ENCODE peak calls at places on chromosomes 6 and 20, in nine cellular contexts. One of them, this sample, is unnamed. For H3K4me1 and H3K27me3, the result is how much of the 10 kb centered on the place peaks cover.

GRCh38 chr6:44052419-44053011 is 74.7 kb downstream of the MRPL14 start:
- DNase-seq in sigmoid colon: peak
- DNase-seq in heart left ventricle: no peak
- DNase-seq in stomach: no peak
- DNase-seq in body of pancreas: no peak
- DNase-seq in suprapubic skin: no peak
- DNase-seq in esophagus muscularis mucosa: no peak
- DNase-seq in IMR-90: peak
- DNase-seq in breast epithelium: no peak
- DNase-seq in this sample: no peak

GRCh38 chr6:161439093-161439492 is 165.2 kb upstream of the AGPAT4 start:
- DNase-seq in IMR-90: peak
- DNase-seq in body of pancreas: peak
- DNase-seq in breast epithelium: peak
- DNase-seq in heart left ventricle: peak
- DNase-seq in sigmoid colon: peak
- DNase-seq in stomach: no peak
- DNase-seq in esophagus muscularis mucosa: no peak
- DNase-seq in suprapubic skin: peak
- DNase-seq in this sample: no peak

GRCh38 chr6:137173501-137173900 is at the start of gene IL22RA2:
- DNase-seq in body of pancreas: no peak
- DNase-seq in esophagus muscularis mucosa: no peak
- DNase-seq in breast epithelium: no peak
- DNase-seq in sigmoid colon: no peak
- DNase-seq in stomach: no peak
- DNase-seq in IMR-90: no peak
- DNase-seq in heart left ventricle: no peak
- DNase-seq in suprapubic skin: no peak
- DNase-seq in this sample: no peak

GRCh38 chr6:42100029-42100901 is 42.2 kb downstream of the C6orf132 start:
- DNase-seq in IMR-90: peak
- DNase-seq in stomach: no peak
- DNase-seq in body of pancreas: no peak
- DNase-seq in heart left ventricle: no peak
- DNase-seq in sigmoid colon: no peak
- DNase-seq in breast epithelium: no peak
- DNase-seq in suprapubic skin: no peak
- DNase-seq in esophagus muscularis mucosa: no peak
- DNase-seq in this sample: no peak

GRCh38 chr6:82842721-82843120 is 222.9 kb downstream of the UBE3D start:
- DNase-seq in breast epithelium: no peak
- DNase-seq in stomach: no peak
- DNase-seq in esophagus muscularis mucosa: no peak
- DNase-seq in IMR-90: peak
- DNase-seq in sigmoid colon: no peak
- DNase-seq in body of pancreas: no peak
- DNase-seq in heart left ventricle: no peak
- DNase-seq in suprapubic skin: no peak
- DNase-seq in this sample: no peak

GRCh38 chr20:15674253-15675145 is 898.7 kb downstream of the KIF16B start:
- DNase-seq in breast epithelium: no peak
- DNase-seq in body of pancreas: no peak
- DNase-seq in suprapubic skin: no peak
- DNase-seq in esophagus muscularis mucosa: no peak
- DNase-seq in heart left ventricle: no peak
- DNase-seq in sigmoid colon: no peak
- DNase-seq in IMR-90: no peak
- DNase-seq in stomach: no peak
- DNase-seq in this sample: no peak

GRCh38 chr6:20156824-20157223 is 55.4 kb downstream of the MBOAT1 start:
- DNase-seq in sigmoid colon: no peak
- DNase-seq in IMR-90: no peak
- DNase-seq in esophagus muscularis mucosa: no peak
- DNase-seq in stomach: no peak
- DNase-seq in body of pancreas: no peak
- DNase-seq in suprapubic skin: no peak
- DNase-seq in heart left ventricle: no peak
- DNase-seq in breast epithelium: no peak
- DNase-seq in this sample: no peak

GRCh38 chr20:63895886-63896135 is 885 bp downstream of the DNAJC5 start:
- DNase-seq in heart left ventricle: no peak
- DNase-seq in stomach: no peak
- DNase-seq in body of pancreas: no peak
- DNase-seq in breast epithelium: no peak
- DNase-seq in IMR-90: peak
- DNase-seq in suprapubic skin: no peak
- DNase-seq in esophagus muscularis mucosa: no peak
- DNase-seq in sigmoid colon: no peak
- DNase-seq in this sample: no peak

GRCh38 chr6:27834879-27835549 is 77.2 kb downstream of the OR2B2 start:
- DNase-seq in heart left ventricle: no peak
- DNase-seq in suprapubic skin: no peak
- DNase-seq in breast epithelium: no peak
- DNase-seq in esophagus muscularis mucosa: no peak
- DNase-seq in IMR-90: no peak
- DNase-seq in stomach: no peak
- DNase-seq in body of pancreas: no peak
- DNase-seq in sigmoid colon: no peak
- DNase-seq in this sample: no peak

GRCh38 chr6:27834384-27834783 is 77.8 kb downstream of the OR2B2 start:
- DNase-seq in esophagus muscularis mucosa: no peak
- DNase-seq in stomach: no peak
- DNase-seq in IMR-90: no peak
- DNase-seq in breast epithelium: no peak
- DNase-seq in heart left ventricle: no peak
- DNase-seq in sigmoid colon: no peak
- DNase-seq in suprapubic skin: no peak
- DNase-seq in body of pancreas: no peak
- DNase-seq in this sample: no peak

GRCh38 chr6:27836783-27837635 is 75.2 kb downstream of the OR2B2 start:
- DNase-seq in heart left ventricle: peak
- DNase-seq in esophagus muscularis mucosa: no peak
- DNase-seq in stomach: peak
- DNase-seq in breast epithelium: no peak
- DNase-seq in sigmoid colon: peak
- DNase-seq in body of pancreas: peak
- DNase-seq in suprapubic skin: no peak
- DNase-seq in IMR-90: peak
- DNase-seq in this sample: no peak

GRCh38 chr6:27837636-27838512 is 74.3 kb downstream of the OR2B2 start:
- DNase-seq in IMR-90: peak
- DNase-seq in sigmoid colon: peak
- DNase-seq in suprapubic skin: peak
- DNase-seq in heart left ventricle: peak
- DNase-seq in breast epithelium: peak
- DNase-seq in stomach: peak
- DNase-seq in esophagus muscularis mucosa: peak
- DNase-seq in body of pancreas: peak
- DNase-seq in this sample: peak

GRCh38 chr6:27836080-27836782 is 76.0 kb downstream of the OR2B2 start:
- DNase-seq in breast epithelium: no peak
- DNase-seq in esophagus muscularis mucosa: no peak
- DNase-seq in stomach: no peak
- DNase-seq in sigmoid colon: no peak
- DNase-seq in heart left ventricle: no peak
- DNase-seq in IMR-90: no peak
- DNase-seq in suprapubic skin: no peak
- DNase-seq in body of pancreas: no peak
- DNase-seq in this sample: no peak
- H3K4me1 ChIP-seq in breast epithelium: under half
- H3K4me1 ChIP-seq in esophagus muscularis mucosa: under half
- H3K4me1 ChIP-seq in stomach: under half
- H3K4me1 ChIP-seq in sigmoid colon: under half
- H3K4me1 ChIP-seq in heart left ventricle: under half
- H3K4me1 ChIP-seq in IMR-90: under half
- H3K4me1 ChIP-seq in suprapubic skin: under half
- H3K4me1 ChIP-seq in body of pancreas: under half
- H3K4me1 ChIP-seq in this sample: under half

GRCh38 chr20:45229264-45230056 is 8.3 kb downstream of the SEMG2 start:
- DNase-seq in body of pancreas: peak
- DNase-seq in esophagus muscularis mucosa: no peak
- DNase-seq in stomach: peak
- DNase-seq in breast epithelium: no peak
- DNase-seq in sigmoid colon: no peak
- DNase-seq in heart left ventricle: no peak
- DNase-seq in IMR-90: no peak
- DNase-seq in suprapubic skin: no peak
- DNase-seq in this sample: no peak
- H3K27me3 ChIP-seq in body of pancreas: under half
- H3K27me3 ChIP-seq in esophagus muscularis mucosa: under half
- H3K27me3 ChIP-seq in stomach: under half
- H3K27me3 ChIP-seq in breast epithelium: under half
- H3K27me3 ChIP-seq in sigmoid colon: under half
- H3K27me3 ChIP-seq in heart left ventricle: under half
- H3K27me3 ChIP-seq in IMR-90: under half
- H3K27me3 ChIP-seq in suprapubic skin: under half
- H3K27me3 ChIP-seq in this sample: under half

DNA sequence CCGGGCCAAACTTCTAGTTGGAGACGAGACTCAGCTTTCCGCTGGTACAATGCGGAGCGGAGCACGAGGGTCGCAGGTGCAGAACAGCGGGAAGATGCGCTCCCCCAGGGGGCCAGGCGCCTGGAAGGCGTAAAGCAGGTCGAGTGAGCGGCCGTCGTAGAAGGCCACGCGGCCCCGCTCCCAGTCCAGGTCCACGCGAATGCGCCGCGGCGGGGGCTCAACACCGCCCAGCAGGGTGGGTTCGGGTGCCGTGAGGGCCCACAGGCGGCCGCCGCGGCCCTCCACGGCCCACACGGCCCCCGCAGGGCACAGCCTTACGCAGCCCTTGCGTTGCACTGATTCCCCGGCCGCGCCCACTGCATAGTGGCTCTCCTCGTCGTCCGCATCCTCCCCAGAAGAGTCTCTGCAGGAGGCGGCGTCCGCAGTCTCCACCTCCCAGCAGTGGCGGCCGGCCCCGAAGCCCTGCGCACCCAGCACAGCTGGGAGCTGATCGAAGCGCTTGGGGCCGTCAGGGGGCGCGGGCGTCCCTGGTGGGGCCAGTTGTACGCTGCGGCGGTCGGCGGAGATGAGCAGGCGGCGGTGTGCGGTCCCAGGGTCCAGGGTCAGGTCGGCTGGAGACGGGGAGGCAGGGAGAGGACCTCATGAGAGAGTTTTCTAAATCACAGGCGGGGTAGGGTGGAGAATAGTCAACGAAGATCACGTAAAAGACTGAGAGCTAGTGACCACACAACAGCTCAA is 4.3 kb downstream of the PPP1R11 start:
- DNase-seq in heart left ventricle: peak
- DNase-seq in breast epithelium: no peak
- DNase-seq in stomach: no peak
- DNase-seq in esophagus muscularis mucosa: no peak
- DNase-seq in sigmoid colon: no peak
- DNase-seq in suprapubic skin: no peak
- DNase-seq in IMR-90: peak
- DNase-seq in body of pancreas: no peak
- DNase-seq in this sample: no peak
- TF ChIP-seq POLR2A in heart left ventricle: no peak
- TF ChIP-seq POLR2A in breast epithelium: no peak
- TF ChIP-seq POLR2A in stomach: no peak
- TF ChIP-seq POLR2A in esophagus muscularis mucosa: no peak
- TF ChIP-seq POLR2A in sigmoid colon: no peak
- TF ChIP-seq POLR2A in suprapubic skin: no peak
- TF ChIP-seq POLR2A in IMR-90: no peak
- TF ChIP-seq POLR2A in body of pancreas: no peak
- TF ChIP-seq POLR2A in this sample: no peak

GRCh38 chr6:108588586-108588985 is 27.9 kb downstream of the FOXO3 start:
- DNase-seq in breast epithelium: no peak
- DNase-seq in body of pancreas: no peak
- DNase-seq in esophagus muscularis mucosa: no peak
- DNase-seq in IMR-90: peak
- DNase-seq in stomach: no peak
- DNase-seq in suprapubic skin: no peak
- DNase-seq in sigmoid colon: no peak
- DNase-seq in heart left ventricle: no peak
- DNase-seq in this sample: no peak

GRCh38 chr6:108594640-108595039 is 33.9 kb downstream of the FOXO3 start:
- DNase-seq in heart left ventricle: no peak
- DNase-seq in body of pancreas: peak
- DNase-seq in IMR-90: no peak
- DNase-seq in stomach: peak
- DNase-seq in suprapubic skin: no peak
- DNase-seq in esophagus muscularis mucosa: no peak
- DNase-seq in sigmoid colon: no peak
- DNase-seq in breast epithelium: no peak
- DNase-seq in this sample: no peak

GRCh38 chr6:108589244-108589730 is 28.6 kb downstream of the FOXO3 start:
- DNase-seq in stomach: peak
- DNase-seq in breast epithelium: peak
- DNase-seq in suprapubic skin: peak
- DNase-seq in body of pancreas: peak
- DNase-seq in IMR-90: peak
- DNase-seq in esophagus muscularis mucosa: peak
- DNase-seq in heart left ventricle: peak
- DNase-seq in sigmoid colon: peak
- DNase-seq in this sample: no peak

GRCh38 chr6:108591040-108591816 is 30.5 kb downstream of the FOXO3 start:
- DNase-seq in stomach: no peak
- DNase-seq in esophagus muscularis mucosa: no peak
- DNase-seq in suprapubic skin: no peak
- DNase-seq in IMR-90: peak
- DNase-seq in heart left ventricle: no peak
- DNase-seq in breast epithelium: no peak
- DNase-seq in sigmoid colon: no peak
- DNase-seq in body of pancreas: no peak
- DNase-seq in this sample: no peak

DNA sequence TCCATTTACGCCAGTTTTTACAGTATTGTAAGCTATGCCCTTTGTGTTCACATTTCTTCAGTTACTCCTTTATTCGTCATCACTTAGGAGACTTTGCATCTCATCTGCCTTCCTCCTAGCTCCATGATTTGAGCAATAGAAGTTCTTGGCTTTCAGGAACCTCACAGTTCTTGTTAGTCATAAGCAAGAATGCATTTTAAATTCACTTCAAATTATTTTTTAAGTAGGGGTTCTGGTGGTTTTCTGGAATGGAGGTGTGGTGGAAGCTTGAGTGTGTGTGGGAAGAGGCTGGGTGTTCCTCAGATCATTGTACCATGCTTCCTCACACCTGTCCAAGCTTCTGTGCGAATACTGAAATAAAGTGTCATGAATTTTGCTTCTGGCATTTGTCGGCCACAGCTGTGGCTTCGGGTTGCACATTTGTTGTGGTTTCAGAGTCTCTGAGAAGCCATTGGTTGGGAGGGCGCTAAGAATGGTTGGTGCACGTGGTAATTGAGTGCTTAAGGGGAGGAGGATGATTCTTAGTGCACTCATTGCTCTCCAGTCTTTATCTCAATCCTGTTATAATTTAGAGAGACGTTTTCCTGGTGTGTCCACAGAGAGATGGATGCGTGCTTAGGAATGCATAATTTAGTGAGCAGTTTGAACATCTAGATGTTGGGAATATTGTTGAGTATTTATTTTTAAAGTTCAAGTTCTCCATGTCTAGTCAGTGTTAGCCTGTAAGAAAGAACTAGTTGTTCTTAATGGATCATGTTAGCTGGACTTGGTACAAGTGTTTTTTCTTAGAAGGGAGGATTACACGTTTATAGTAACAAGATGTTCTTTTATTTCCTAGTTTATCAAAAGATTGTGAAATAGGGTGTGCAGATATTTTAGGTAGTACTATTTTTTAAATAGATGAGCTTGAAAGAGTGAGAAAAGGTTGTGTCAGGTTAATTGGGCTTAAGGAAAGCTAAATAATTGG is 31.9 kb downstream of the FOXO3 start:
- DNase-seq in IMR-90: peak
- DNase-seq in breast epithelium: no peak
- DNase-seq in heart left ventricle: no peak
- DNase-seq in esophagus muscularis mucosa: no peak
- DNase-seq in stomach: peak
- DNase-seq in body of pancreas: no peak
- DNase-seq in sigmoid colon: peak
- DNase-seq in suprapubic skin: peak
- DNase-seq in this sample: peak
- H3K4me1 ChIP-seq in IMR-90: under half
- H3K4me1 ChIP-seq in breast epithelium: half or more
- H3K4me1 ChIP-seq in heart left ventricle: half or more
- H3K4me1 ChIP-seq in esophagus muscularis mucosa: half or more
- H3K4me1 ChIP-seq in stomach: half or more
- H3K4me1 ChIP-seq in body of pancreas: half or more
- H3K4me1 ChIP-seq in sigmoid colon: half or more
- H3K4me1 ChIP-seq in suprapubic skin: half or more
- H3K4me1 ChIP-seq in this sample: half or more